ENCODE peak calls at places on chromosomes 2 and 18, in four cellular contexts. P is tibial nerve; K is CD8-positive, alpha-beta T cell; O is left lung. Z is an unnamed sample.

GRCh38 chr2:119475225-119475856 is 43.7 kb downstream of the TMEM37 start:
- DNase-seq in P (no peak), K (no peak), O (no peak), Z (no peak)

GRCh38 chr2:108119492-108119891 is 120.3 kb upstream of the SULT1C3 start:
- DNase-seq in P (no peak), K (no peak), O (no peak), Z (no peak)

GRCh38 chr2:42331569-42332284 is 29.3 kb downstream of the COX7A2L start:
- DNase-seq in P (no peak), K (no peak), O (no peak), Z (no peak)

GRCh38 chr2:42216712-42217111 is 47.6 kb downstream of the EML4 start:
- DNase-seq in P (no peak), K (no peak), O (no peak), Z (no peak)

GRCh38 chr2:18546586-18546985 is 13.9 kb downstream of the RDH14 start:
- DNase-seq in P (no peak), K (no peak), O (no peak), Z (peak; percentile 14)

GRCh38 chr2:12304494-12305228 is 412.1 kb upstream of the TRIB2 start:
- DNase-seq in P (no peak), K (no peak), O (no peak), Z (no peak)

GRCh38 chr18:12236934-12237832 is 17.0 kb upstream of the CIDEA start:
- DNase-seq in P (peak; percentile 65), K (peak; percentile 30), O (peak; percentile 63), Z (peak; percentile 57)

GRCh38 chr2:233034-233433 is 30.8 kb downstream of the SH3YL1 start:
- DNase-seq in P (no peak), K (no peak), O (no peak), Z (no peak)

GRCh38 chr18:24514439-24514838 is 54.0 kb downstream of the HRH4 start:
- DNase-seq in P (no peak), K (no peak), O (no peak), Z (no peak)

GRCh38 chr18:41131050-41131449 is 824.0 kb upstream of the PIK3C3 start:
- DNase-seq in P (no peak), K (no peak), O (no peak), Z (no peak)

GRCh38 chr2:60614319-60614718 is 60.9 kb upstream of the BCL11A start:
- DNase-seq in P (no peak), K (no peak), O (no peak), Z (no peak)

GRCh38 chr2:28691774-28692281 is 59.8 kb upstream of the PPP1CB start:
- DNase-seq in P (no peak), K (no peak), O (no peak), Z (no peak)

GRCh38 chr2:69013837-69014796 is 1.1 kb downstream of the ANTXR1 start:
- DNase-seq in P (no peak), K (no peak), O (no peak), Z (no peak)

GRCh38 chr18:42183746-42184145 is 228.7 kb downstream of the PIK3C3 start:
- DNase-seq in P (no peak), K (no peak), O (no peak), Z (no peak)

GRCh38 chr2:100945433-100945740 is 56.7 kb upstream of the RPL31 start:
- DNase-seq in P (no peak), K (no peak), O (no peak), Z (no peak)

GRCh38 chr2:240258685-240259084 is 118.2 kb upstream of the OTOS start:
- DNase-seq in P (no peak), K (no peak), O (no peak), Z (no peak)

GRCh38 chr2:201795608-201796477 is 10.5 kb upstream of the CDK15 start:
- DNase-seq in P (no peak), K (no peak), O (no peak), Z (no peak)

GRCh38 chr2:70887208-70887549 is 48.5 kb upstream of the ATP6V1B1 start:
- DNase-seq in P (no peak), K (no peak), O (no peak), Z (no peak)
- H3K4me3 ChIP-seq in P (peak overlapping the region; percentile 31), K (peak overlapping the region; percentile 50), O (no peak overlapping the region), Z (no peak overlapping the region)

GRCh38 chr2:45833301-45833967 is 182.0 kb downstream of the PRKCE start:
- DNase-seq in P (no peak), K (no peak), O (no peak), Z (no peak)
- H3K4me1 ChIP-seq in P (peaks cover 2% of the 10 kb centered on the region), K (no peaks in the 10 kb centered on the region), O (peaks cover 29% of the 10 kb centered on the region), Z (no peaks in the 10 kb centered on the region)

DNA sequence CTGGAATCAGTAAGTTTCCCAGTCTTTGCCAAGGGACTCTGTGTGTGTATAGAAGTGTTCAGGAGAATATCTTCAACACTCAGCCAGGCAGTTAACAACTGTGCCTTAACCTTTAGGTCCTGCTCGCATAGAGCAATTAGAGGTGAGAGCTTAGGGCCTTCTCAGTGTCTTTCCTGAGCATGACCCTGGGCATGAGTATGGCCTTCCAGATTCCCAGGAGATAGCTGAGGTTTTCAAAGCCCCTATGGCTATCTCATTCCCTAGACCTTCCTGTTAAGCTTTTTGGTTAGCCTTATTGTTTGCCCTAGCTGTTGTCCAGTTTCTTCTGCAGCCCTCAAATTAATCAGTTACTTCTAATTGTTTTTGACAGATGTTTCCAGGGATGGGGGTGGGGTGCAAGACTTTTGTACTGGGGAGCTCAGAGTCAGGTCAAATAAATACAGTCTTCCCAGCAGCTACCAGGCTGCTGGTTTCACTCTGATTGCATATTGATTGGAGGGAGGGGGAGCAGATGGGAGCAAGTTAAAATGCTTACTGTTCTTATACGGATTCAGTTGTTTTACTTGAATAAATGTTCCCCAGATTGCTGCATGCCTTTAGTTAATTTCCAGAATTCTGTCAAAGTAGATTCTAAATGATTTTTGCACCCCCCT is 23.1 kb downstream of the PDK1 start:
- DNase-seq in P (no peak), K (no peak), O (no peak), Z (no peak)
- H3K36me3 ChIP-seq in P (no peaks in the 10 kb centered on the region), K (peaks cover 25% of the 10 kb centered on the region), O (no peaks in the 10 kb centered on the region), Z (peaks cover 32% of the 10 kb centered on the region)

GRCh38 chr2:39433586-39434195 is 3.4 kb downstream of the MAP4K3 start:
- DNase-seq in P (no peak), K (no peak), O (no peak), Z (no peak)
- H3K4me3 ChIP-seq in P (no peak overlapping the region), K (no peak overlapping the region), O (no peak overlapping the region), Z (no peak overlapping the region)

Z was measured in CD8-positive, alpha-beta memory T cell.